ENCODE peak calls at places on chromosomes 2 and 18, in ten cellular contexts. One of them, this sample, is unnamed.

GRCh38 chr2:238099709-238100048 is 461 bp upstream of the ESPNL start:
- DNase-seq in HCT116: no peak
- DNase-seq in SK-N-DZ: no peak
- DNase-seq in NCI-H748 treated with DMSO at 0.1 percent for 48 hours: no peak
- DNase-seq in occipital lobe: no peak
- DNase-seq in activated T-cell treated with anti-CD3 and anti-CD28 coated beads for 1 hour: no peak
- DNase-seq in SHP77: no peak
- DNase-seq in amniotic epithelial cell: no peak
- DNase-seq in HT-29: no peak
- DNase-seq in foreskin fibroblast: no peak
- DNase-seq in this sample: no peak

GRCh38 chr2:238573065-238573778 is 146.5 kb downstream of the ASB1 start:
- DNase-seq in amniotic epithelial cell: no peak
- DNase-seq in foreskin fibroblast: no peak
- DNase-seq in activated T-cell treated with anti-CD3 and anti-CD28 coated beads for 1 hour: no peak
- DNase-seq in SK-N-DZ: no peak
- DNase-seq in occipital lobe: no peak
- DNase-seq in HCT116: peak
- DNase-seq in HT-29: peak
- DNase-seq in NCI-H748 treated with DMSO at 0.1 percent for 48 hours: no peak
- DNase-seq in SHP77: no peak
- DNase-seq in this sample: no peak

GRCh38 chr2:223563462-223563861 is 38.7 kb downstream of the SCG2 start:
- DNase-seq in HT-29: peak
- DNase-seq in foreskin fibroblast: peak
- DNase-seq in amniotic epithelial cell: peak
- DNase-seq in NCI-H748 treated with DMSO at 0.1 percent for 48 hours: peak
- DNase-seq in occipital lobe: no peak
- DNase-seq in SHP77: peak
- DNase-seq in HCT116: peak
- DNase-seq in activated T-cell treated with anti-CD3 and anti-CD28 coated beads for 1 hour: no peak
- DNase-seq in SK-N-DZ: no peak
- DNase-seq in this sample: no peak

GRCh38 chr2:95041824-95042442 is 16.4 kb downstream of the MAL start:
- DNase-seq in foreskin fibroblast: no peak
- DNase-seq in SK-N-DZ: no peak
- DNase-seq in HT-29: no peak
- DNase-seq in HCT116: no peak
- DNase-seq in occipital lobe: no peak
- DNase-seq in NCI-H748 treated with DMSO at 0.1 percent for 48 hours: no peak
- DNase-seq in activated T-cell treated with anti-CD3 and anti-CD28 coated beads for 1 hour: no peak
- DNase-seq in amniotic epithelial cell: no peak
- DNase-seq in SHP77: no peak
- DNase-seq in this sample: no peak

GRCh38 chr18:9803698-9804516 is 81.9 kb upstream of the TXNDC2 start:
- DNase-seq in NCI-H748 treated with DMSO at 0.1 percent for 48 hours: peak
- DNase-seq in foreskin fibroblast: peak
- DNase-seq in SHP77: no peak
- DNase-seq in amniotic epithelial cell: no peak
- DNase-seq in activated T-cell treated with anti-CD3 and anti-CD28 coated beads for 1 hour: no peak
- DNase-seq in HT-29: no peak
- DNase-seq in HCT116: no peak
- DNase-seq in SK-N-DZ: no peak
- DNase-seq in occipital lobe: no peak
- DNase-seq in this sample: no peak

GRCh38 chr18:24567199-24567598 is 106.8 kb downstream of the HRH4 start:
- DNase-seq in SHP77: no peak
- DNase-seq in foreskin fibroblast: no peak
- DNase-seq in SK-N-DZ: no peak
- DNase-seq in HT-29: no peak
- DNase-seq in NCI-H748 treated with DMSO at 0.1 percent for 48 hours: peak
- DNase-seq in occipital lobe: no peak
- DNase-seq in amniotic epithelial cell: no peak
- DNase-seq in activated T-cell treated with anti-CD3 and anti-CD28 coated beads for 1 hour: no peak
- DNase-seq in HCT116: no peak
- DNase-seq in this sample: no peak

GRCh38 chr18:63272638-63273037 is 46.9 kb downstream of the BCL2 start:
- DNase-seq in HCT116: no peak
- DNase-seq in occipital lobe: no peak
- DNase-seq in NCI-H748 treated with DMSO at 0.1 percent for 48 hours: no peak
- DNase-seq in activated T-cell treated with anti-CD3 and anti-CD28 coated beads for 1 hour: no peak
- DNase-seq in SHP77: no peak
- DNase-seq in HT-29: no peak
- DNase-seq in foreskin fibroblast: no peak
- DNase-seq in SK-N-DZ: peak
- DNase-seq in amniotic epithelial cell: no peak
- DNase-seq in this sample: no peak

GRCh38 chr2:136116813-136117390 is 1.0 kb downstream of the CXCR4 start:
- DNase-seq in foreskin fibroblast: no peak
- DNase-seq in occipital lobe: no peak
- DNase-seq in activated T-cell treated with anti-CD3 and anti-CD28 coated beads for 1 hour: peak
- DNase-seq in SHP77: no peak
- DNase-seq in amniotic epithelial cell: no peak
- DNase-seq in NCI-H748 treated with DMSO at 0.1 percent for 48 hours: no peak
- DNase-seq in HT-29: no peak
- DNase-seq in HCT116: no peak
- DNase-seq in SK-N-DZ: no peak
- DNase-seq in this sample: peak

GRCh38 chr18:46167971-46168370 is 63.8 kb downstream of the HAUS1 start:
- DNase-seq in amniotic epithelial cell: no peak
- DNase-seq in occipital lobe: no peak
- DNase-seq in activated T-cell treated with anti-CD3 and anti-CD28 coated beads for 1 hour: no peak
- DNase-seq in SK-N-DZ: peak
- DNase-seq in NCI-H748 treated with DMSO at 0.1 percent for 48 hours: no peak
- DNase-seq in SHP77: no peak
- DNase-seq in foreskin fibroblast: no peak
- DNase-seq in HCT116: no peak
- DNase-seq in HT-29: no peak
- DNase-seq in this sample: no peak

GRCh38 chr2:113910110-113910717 is 20.3 kb downstream of the ACTR3 start:
- DNase-seq in activated T-cell treated with anti-CD3 and anti-CD28 coated beads for 1 hour: peak
- DNase-seq in foreskin fibroblast: no peak
- DNase-seq in NCI-H748 treated with DMSO at 0.1 percent for 48 hours: no peak
- DNase-seq in SHP77: no peak
- DNase-seq in HT-29: no peak
- DNase-seq in amniotic epithelial cell: no peak
- DNase-seq in SK-N-DZ: no peak
- DNase-seq in HCT116: peak
- DNase-seq in occipital lobe: no peak
- DNase-seq in this sample: no peak

GRCh38 chr2:215454519-215454918 is 18.7 kb upstream of the FN1 start:
- DNase-seq in HCT116: peak
- DNase-seq in occipital lobe: no peak
- DNase-seq in SK-N-DZ: peak
- DNase-seq in NCI-H748 treated with DMSO at 0.1 percent for 48 hours: peak
- DNase-seq in amniotic epithelial cell: peak
- DNase-seq in activated T-cell treated with anti-CD3 and anti-CD28 coated beads for 1 hour: no peak
- DNase-seq in foreskin fibroblast: no peak
- DNase-seq in HT-29: peak
- DNase-seq in SHP77: no peak
- DNase-seq in this sample: no peak

GRCh38 chr2:227939271-227940027 is 68.0 kb downstream of the DAW1 start:
- DNase-seq in HCT116: peak
- DNase-seq in SHP77: peak
- DNase-seq in occipital lobe: peak
- DNase-seq in activated T-cell treated with anti-CD3 and anti-CD28 coated beads for 1 hour: no peak
- DNase-seq in HT-29: peak
- DNase-seq in NCI-H748 treated with DMSO at 0.1 percent for 48 hours: no peak
- DNase-seq in SK-N-DZ: peak
- DNase-seq in foreskin fibroblast: peak
- DNase-seq in amniotic epithelial cell: peak
- DNase-seq in this sample: no peak

GRCh38 chr2:74205586-74205985 is 7.2 kb downstream of the MTHFD2 start:
- DNase-seq in SHP77: no peak
- DNase-seq in HT-29: peak
- DNase-seq in NCI-H748 treated with DMSO at 0.1 percent for 48 hours: no peak
- DNase-seq in HCT116: no peak
- DNase-seq in foreskin fibroblast: no peak
- DNase-seq in amniotic epithelial cell: no peak
- DNase-seq in SK-N-DZ: no peak
- DNase-seq in occipital lobe: no peak
- DNase-seq in activated T-cell treated with anti-CD3 and anti-CD28 coated beads for 1 hour: no peak
- DNase-seq in this sample: peak

GRCh38 chr18:23515911-23516546 is 12.7 kb downstream of the RMC1 start:
- DNase-seq in SHP77: peak
- DNase-seq in activated T-cell treated with anti-CD3 and anti-CD28 coated beads for 1 hour: peak
- DNase-seq in occipital lobe: peak
- DNase-seq in NCI-H748 treated with DMSO at 0.1 percent for 48 hours: peak
- DNase-seq in SK-N-DZ: peak
- DNase-seq in foreskin fibroblast: peak
- DNase-seq in HT-29: peak
- DNase-seq in amniotic epithelial cell: peak
- DNase-seq in HCT116: peak
- DNase-seq in this sample: peak

GRCh38 chr2:219418570-219419189 is 503 bp downstream of the DES start:
- DNase-seq in SK-N-DZ: no peak
- DNase-seq in foreskin fibroblast: no peak
- DNase-seq in SHP77: no peak
- DNase-seq in HCT116: no peak
- DNase-seq in HT-29: no peak
- DNase-seq in amniotic epithelial cell: peak
- DNase-seq in NCI-H748 treated with DMSO at 0.1 percent for 48 hours: no peak
- DNase-seq in occipital lobe: no peak
- DNase-seq in activated T-cell treated with anti-CD3 and anti-CD28 coated beads for 1 hour: no peak
- DNase-seq in this sample: no peak

GRCh38 chr2:73593676-73594075 is 48.5 kb downstream of the NAT8 start:
- DNase-seq in NCI-H748 treated with DMSO at 0.1 percent for 48 hours: no peak
- DNase-seq in SHP77: no peak
- DNase-seq in occipital lobe: no peak
- DNase-seq in foreskin fibroblast: no peak
- DNase-seq in HCT116: no peak
- DNase-seq in amniotic epithelial cell: no peak
- DNase-seq in activated T-cell treated with anti-CD3 and anti-CD28 coated beads for 1 hour: no peak
- DNase-seq in HT-29: no peak
- DNase-seq in SK-N-DZ: no peak
- DNase-seq in this sample: no peak

GRCh38 chr2:181680055-181680936 is at the start of gene NEUROD1:
- DNase-seq in occipital lobe: peak
- DNase-seq in NCI-H748 treated with DMSO at 0.1 percent for 48 hours: no peak
- DNase-seq in SK-N-DZ: peak
- DNase-seq in HT-29: no peak
- DNase-seq in foreskin fibroblast: no peak
- DNase-seq in SHP77: no peak
- DNase-seq in amniotic epithelial cell: no peak
- DNase-seq in activated T-cell treated with anti-CD3 and anti-CD28 coated beads for 1 hour: no peak
- DNase-seq in HCT116: no peak
- DNase-seq in this sample: no peak

GRCh38 chr2:23547725-23548124 is 162.7 kb downstream of the KLHL29 start:
- DNase-seq in activated T-cell treated with anti-CD3 and anti-CD28 coated beads for 1 hour: no peak
- DNase-seq in SK-N-DZ: no peak
- DNase-seq in amniotic epithelial cell: no peak
- DNase-seq in foreskin fibroblast: no peak
- DNase-seq in occipital lobe: no peak
- DNase-seq in HCT116: no peak
- DNase-seq in SHP77: peak
- DNase-seq in NCI-H748 treated with DMSO at 0.1 percent for 48 hours: no peak
- DNase-seq in HT-29: no peak
- DNase-seq in this sample: no peak

GRCh38 chr18:30072609-30073385 is 969.7 kb downstream of the DSC3 start:
- DNase-seq in foreskin fibroblast: no peak
- DNase-seq in NCI-H748 treated with DMSO at 0.1 percent for 48 hours: no peak
- DNase-seq in amniotic epithelial cell: no peak
- DNase-seq in activated T-cell treated with anti-CD3 and anti-CD28 coated beads for 1 hour: no peak
- DNase-seq in SK-N-DZ: no peak
- DNase-seq in SHP77: no peak
- DNase-seq in HCT116: no peak
- DNase-seq in HT-29: no peak
- DNase-seq in occipital lobe: no peak
- DNase-seq in this sample: no peak

GRCh38 chr2:925711-926110 is 24.9 kb upstream of the SNTG2 start:
- DNase-seq in activated T-cell treated with anti-CD3 and anti-CD28 coated beads for 1 hour: no peak
- DNase-seq in occipital lobe: no peak
- DNase-seq in HT-29: no peak
- DNase-seq in SHP77: no peak
- DNase-seq in foreskin fibroblast: no peak
- DNase-seq in amniotic epithelial cell: no peak
- DNase-seq in HCT116: no peak
- DNase-seq in SK-N-DZ: no peak
- DNase-seq in NCI-H748 treated with DMSO at 0.1 percent for 48 hours: no peak
- DNase-seq in this sample: no peak

GRCh38 chr2:120683081-120683480 is 52.6 kb upstream of the GLI2 start:
- DNase-seq in NCI-H748 treated with DMSO at 0.1 percent for 48 hours: no peak
- DNase-seq in foreskin fibroblast: no peak
- DNase-seq in HT-29: no peak
- DNase-seq in SK-N-DZ: no peak
- DNase-seq in SHP77: no peak
- DNase-seq in activated T-cell treated with anti-CD3 and anti-CD28 coated beads for 1 hour: no peak
- DNase-seq in occipital lobe: no peak
- DNase-seq in amniotic epithelial cell: no peak
- DNase-seq in HCT116: no peak
- DNase-seq in this sample: no peak

GRCh38 chr2:220682616-220683015 is 889.5 kb downstream of the EPHA4 start:
- DNase-seq in occipital lobe: no peak
- DNase-seq in SK-N-DZ: no peak
- DNase-seq in foreskin fibroblast: no peak
- DNase-seq in NCI-H748 treated with DMSO at 0.1 percent for 48 hours: no peak
- DNase-seq in SHP77: no peak
- DNase-seq in activated T-cell treated with anti-CD3 and anti-CD28 coated beads for 1 hour: no peak
- DNase-seq in HT-29: no peak
- DNase-seq in HCT116: no peak
- DNase-seq in amniotic epithelial cell: peak
- DNase-seq in this sample: no peak

GRCh38 chr2:168494190-168494711 is 38.2 kb downstream of the CERS6 start:
- DNase-seq in HT-29: peak
- DNase-seq in foreskin fibroblast: no peak
- DNase-seq in SK-N-DZ: no peak
- DNase-seq in SHP77: peak
- DNase-seq in NCI-H748 treated with DMSO at 0.1 percent for 48 hours: no peak
- DNase-seq in activated T-cell treated with anti-CD3 and anti-CD28 coated beads for 1 hour: no peak
- DNase-seq in amniotic epithelial cell: no peak
- DNase-seq in occipital lobe: no peak
- DNase-seq in HCT116: peak
- DNase-seq in this sample: no peak

GRCh38 chr2:38668092-38668491 is 2.2 kb downstream of the GALM start:
- DNase-seq in activated T-cell treated with anti-CD3 and anti-CD28 coated beads for 1 hour: no peak
- DNase-seq in HT-29: no peak
- DNase-seq in occipital lobe: no peak
- DNase-seq in HCT116: no peak
- DNase-seq in SHP77: no peak
- DNase-seq in NCI-H748 treated with DMSO at 0.1 percent for 48 hours: no peak
- DNase-seq in amniotic epithelial cell: no peak
- DNase-seq in foreskin fibroblast: no peak
- DNase-seq in SK-N-DZ: no peak
- DNase-seq in this sample: no peak

GRCh38 chr18:10020176-10020575 is 106.4 kb downstream of the VAPA start:
- DNase-seq in SHP77: peak
- DNase-seq in amniotic epithelial cell: peak
- DNase-seq in occipital lobe: no peak
- DNase-seq in HT-29: peak
- DNase-seq in NCI-H748 treated with DMSO at 0.1 percent for 48 hours: peak
- DNase-seq in foreskin fibroblast: peak
- DNase-seq in HCT116: no peak
- DNase-seq in SK-N-DZ: no peak
- DNase-seq in activated T-cell treated with anti-CD3 and anti-CD28 coated beads for 1 hour: no peak
- DNase-seq in this sample: no peak

GRCh38 chr18:72762505-72763122 is 105.2 kb downstream of the NETO1 start:
- DNase-seq in HCT116: peak
- DNase-seq in activated T-cell treated with anti-CD3 and anti-CD28 coated beads for 1 hour: no peak
- DNase-seq in SHP77: peak
- DNase-seq in NCI-H748 treated with DMSO at 0.1 percent for 48 hours: peak
- DNase-seq in HT-29: peak
- DNase-seq in SK-N-DZ: peak
- DNase-seq in foreskin fibroblast: peak
- DNase-seq in occipital lobe: no peak
- DNase-seq in amniotic epithelial cell: peak
- DNase-seq in this sample: no peak

GRCh38 chr2:162280654-162281053 is 37.4 kb upstream of the FAP start:
- DNase-seq in activated T-cell treated with anti-CD3 and anti-CD28 coated beads for 1 hour: no peak
- DNase-seq in HCT116: no peak
- DNase-seq in amniotic epithelial cell: no peak
- DNase-seq in HT-29: no peak
- DNase-seq in foreskin fibroblast: no peak
- DNase-seq in SHP77: no peak
- DNase-seq in NCI-H748 treated with DMSO at 0.1 percent for 48 hours: no peak
- DNase-seq in occipital lobe: no peak
- DNase-seq in SK-N-DZ: no peak
- DNase-seq in this sample: no peak

GRCh38 chr2:43109261-43109743 is 117.1 kb downstream of the ZFP36L2 start:
- DNase-seq in HCT116: no peak
- DNase-seq in activated T-cell treated with anti-CD3 and anti-CD28 coated beads for 1 hour: no peak
- DNase-seq in foreskin fibroblast: no peak
- DNase-seq in SK-N-DZ: no peak
- DNase-seq in SHP77: no peak
- DNase-seq in occipital lobe: no peak
- DNase-seq in HT-29: no peak
- DNase-seq in NCI-H748 treated with DMSO at 0.1 percent for 48 hours: no peak
- DNase-seq in amniotic epithelial cell: no peak
- DNase-seq in this sample: no peak

This sample was measured in T-helper 2 cell.